ENCODE peak calls at places on chromosome 13, in ten cellular contexts. X is HuH-7, Y is NCI-H1092, O is Right ventricle myocardium superior, F is amygdala, G is thoracic aorta, Z is BJ, R is AG09319, N is T-helper 1 cell, A is NCI-H1105. K is an unnamed sample.

GRCh38 chr13:51777921-51778320 is 26.0 kb downstream of the DHRS12 start:
- DNase-seq in X (no peak), Y (no peak), O (no peak), F (no peak), G (no peak), Z (no peak), R (no peak), N (no peak), A (no peak), K (peak; percentile 84)

GRCh38 chr13:20043207-20043925 is 84.8 kb downstream of the ZMYM2 start:
- DNase-seq in X (no peak), Y (no peak), O (no peak), F (no peak), G (no peak), Z (no peak), R (no peak), N (no peak), A (no peak), K (no peak)

GRCh38 chr13:76086729-76087128 is 450.6 kb downstream of the LMO7 start:
- DNase-seq in X (no peak), Y (no peak), O (no peak), F (no peak), G (no peak), Z (no peak), R (no peak), N (no peak), A (no peak), K (no peak)

GRCh38 chr13:30829145-30829544 is 76.9 kb upstream of the MEDAG start:
- DNase-seq in X (no peak), Y (no peak), O (no peak), F (no peak), G (no peak), Z (no peak), R (no peak), N (no peak), A (no peak), K (no peak)

GRCh38 chr13:99389520-99390304 is 82.5 kb upstream of the GPR183 start:
- DNase-seq in X (no peak), Y (no peak), O (no peak), F (no peak), G (no peak), Z (no peak), R (no peak), N (no peak), A (no peak), K (no peak)

GRCh38 chr13:76522083-76522755 is 364.0 kb downstream of the KCTD12 start:
- DNase-seq in X (no peak), Y (no peak), O (no peak), F (no peak), G (no peak), Z (no peak), R (no peak), N (no peak), A (no peak), K (no peak)

GRCh38 chr13:113647351-113648217 is 10.4 kb downstream of the ATP4B start:
- DNase-seq in X (no peak), Y (peak; percentile 95), O (peak; percentile 95), F (peak; percentile 89), G (peak; percentile 60), Z (no peak), R (no peak), N (no peak), A (peak; percentile 97), K (peak; percentile 79)

GRCh38 chr13:45432737-45433380 is 14.7 kb upstream of the SLC25A30 start:
- DNase-seq in X (no peak), Y (no peak), O (no peak), F (no peak), G (no peak), Z (no peak), R (no peak), N (no peak), A (no peak), K (peak; percentile 14)

GRCh38 chr13:35731471-35731870 is 255.0 kb upstream of the MAB21L1 start:
- DNase-seq in X (no peak), Y (no peak), O (no peak), F (no peak), G (no peak), Z (no peak), R (no peak), N (no peak), A (no peak), K (no peak)

GRCh38 chr13:98534821-98535220 is 42.1 kb downstream of the STK24 start:
- DNase-seq in X (no peak), Y (no peak), O (no peak), F (no peak), G (no peak), Z (no peak), R (no peak), N (no peak), A (no peak), K (no peak)

GRCh38 chr13:20565120-20565736 is 1.7 kb upstream of the IFT88 start:
- DNase-seq in X (no peak), Y (no peak), O (no peak), F (no peak), G (no peak), Z (no peak), R (no peak), N (no peak), A (no peak), K (no peak)

GRCh38 chr13:110887955-110888333 is 26.9 kb downstream of the ANKRD10 start:
- DNase-seq in X (no peak), Y (no peak), O (no peak), F (peak; percentile 43), G (no peak), Z (no peak), R (no peak), N (no peak), A (no peak), K (no peak)

GRCh38 chr13:114226699-114227323 is 7.9 kb upstream of the CDC16 start:
- DNase-seq in X (peak; percentile 89), Y (peak; percentile 59), O (peak; percentile 88), F (peak; percentile 65), G (peak; percentile 77), Z (peak; percentile 15), R (peak; percentile 51), N (peak; percentile 83), A (peak; percentile 79), K (peak; percentile 97)

GRCh38 chr13:40488869-40489391 is 177.5 kb downstream of the FOXO1 start:
- DNase-seq in X (no peak), Y (no peak), O (no peak), F (no peak), G (no peak), Z (no peak), R (no peak), N (no peak), A (no peak), K (peak; percentile 76)

GRCh38 chr13:101144808-101145419 is 271.4 kb downstream of the NALCN start:
- DNase-seq in X (no peak), Y (peak; percentile 58), O (no peak), F (no peak), G (no peak), Z (no peak), R (peak; percentile 27), N (peak; percentile 15), A (no peak), K (no peak)

GRCh38 chr13:62512194-62513141 is 1096.8 kb upstream of the PCDH20 start:
- DNase-seq in X (no peak), Y (peak; percentile 47), O (peak; percentile 12), F (no peak), G (no peak), Z (no peak), R (no peak), N (no peak), A (peak; percentile 55), K (no peak)

GRCh38 chr13:91572944-91573535 is 174.6 kb downstream of the GPC5 start:
- DNase-seq in X (no peak), Y (no peak), O (no peak), F (no peak), G (no peak), Z (no peak), R (no peak), N (no peak), A (no peak), K (no peak)

GRCh38 chr13:98267080-98267912 is 90.2 kb upstream of the RNF113B start:
- DNase-seq in X (peak; percentile 26), Y (no peak), O (no peak), F (no peak), G (no peak), Z (no peak), R (no peak), N (no peak), A (no peak), K (no peak)

GRCh38 chr13:92510416-92510815 is 716.2 kb upstream of the GPC6 start:
- DNase-seq in X (no peak), Y (no peak), O (no peak), F (no peak), G (no peak), Z (no peak), R (no peak), N (no peak), A (no peak), K (no peak)

GRCh38 chr13:51585696-51586095 is 1.4 kb downstream of the WDFY2 start:
- DNase-seq in X (no peak), Y (no peak), O (no peak), F (no peak), G (no peak), Z (no peak), R (no peak), N (no peak), A (no peak), K (no peak)

GRCh38 chr13:99813346-99814095 is 158.0 kb downstream of the ZIC5 start:
- DNase-seq in X (no peak), Y (no peak), O (no peak), F (no peak), G (no peak), Z (no peak), R (no peak), N (no peak), A (no peak), K (no peak)

GRCh38 chr13:20801704-20802103 is 27.9 kb upstream of the EEF1AKMT1 start:
- DNase-seq in X (no peak), Y (no peak), O (no peak), F (no peak), G (no peak), Z (no peak), R (no peak), N (no peak), A (no peak), K (no peak)

GRCh38 chr13:112972867-112973576 is 4.0 kb downstream of the MCF2L start:
- DNase-seq in X (no peak), Y (peak; percentile 19), O (peak; percentile 45), F (no peak), G (no peak), Z (no peak), R (no peak), N (no peak), A (peak; percentile 61), K (no peak)

GRCh38 chr13:114130708-114131580 is 1.5 kb downstream of the RASA3 start:
- DNase-seq in X (no peak), Y (peak; percentile 38), O (peak; percentile 73), F (peak; percentile 58), G (peak; percentile 51), Z (peak; percentile 58), R (peak; percentile 42), N (peak; percentile 57), A (no peak), K (no peak)

GRCh38 chr13:48908381-48909087 is 67.2 kb upstream of the FNDC3A start:
- DNase-seq in X (no peak), Y (no peak), O (no peak), F (no peak), G (peak; percentile 23), Z (no peak), R (peak; percentile 8), N (no peak), A (no peak), K (no peak)

GRCh38 chr13:66835040-66835628 is 395.0 kb downstream of the PCDH9 start:
- DNase-seq in X (peak; percentile 55), Y (peak; percentile 90), O (peak; percentile 90), F (peak; percentile 75), G (no peak), Z (no peak), R (no peak), N (no peak), A (peak; percentile 97), K (no peak)

GRCh38 chr13:110301606-110302131 is 5.3 kb downstream of the COL4A1 start:
- DNase-seq in X (no peak), Y (no peak), O (no peak), F (no peak), G (no peak), Z (no peak), R (no peak), N (no peak), A (no peak), K (peak; percentile 79)